ENCODE peak calls at places on chromosomes 16 and 17, in six cellular contexts. D is heart left ventricle; O is MM.1S; G is H9; S is dorsolateral prefrontal cortex; L is CD4-positive, alpha-beta T cell. P is an unnamed sample.

GRCh38 chr17:10013360-10014112 is 108.5 kb upstream of the RCVRN start:
- DNase-seq in S (no peak), D (no peak), G (no peak), O (peak; percentile 64), L (no peak), P (peak; percentile 17)

GRCh38 chr17:62963296-62963695 is 2.7 kb upstream of the TANC2 start:
- DNase-seq in D (no peak), G (no peak), L (no peak), O (no peak), S (no peak), P (no peak)

GRCh38 chr16:80841231-80841630 is 36.8 kb upstream of the CDYL2 start:
- DNase-seq in O (no peak), L (no peak), S (no peak), D (no peak), G (no peak), P (no peak)

GRCh38 chr17:38464723-38465419 is 36.6 kb downstream of the ARHGAP23 start:
- DNase-seq in O (no peak), S (peak; percentile 82), L (no peak), D (peak; percentile 91), G (no peak), P (no peak)

GRCh38 chr17:51165680-51166197 is 472 bp upstream of the NME2 start:
- DNase-seq in G (peak; percentile 74), O (no peak), D (peak; percentile 63), S (no peak), L (peak; percentile 3), P (peak; percentile 93)

GRCh38 chr16:56824335-56824734 is 40.7 kb upstream of the SLC12A3 start:
- DNase-seq in S (no peak), G (no peak), O (peak; percentile 18), D (no peak), L (no peak), P (peak; percentile 14)

GRCh38 chr16:27706156-27706705 is 156.3 kb downstream of the KATNIP start:
- DNase-seq in G (no peak), L (no peak), S (no peak), O (no peak), D (no peak), P (no peak)

GRCh38 chr16:48123104-48123788 is 32.5 kb downstream of the ABCC12 start:
- DNase-seq in G (no peak), S (no peak), D (no peak), O (no peak), L (no peak), P (no peak)

GRCh38 chr17:81558115-81558468 is 5.9 kb upstream of the FAAP100 start:
- DNase-seq in S (no peak), O (no peak), L (no peak), G (no peak), D (no peak), P (no peak)

GRCh38 chr17:52419256-52419655 is 260.7 kb upstream of the CA10 start:
- DNase-seq in G (no peak), D (no peak), O (no peak), S (no peak), L (no peak), P (no peak)

GRCh38 chr16:78705694-78706093 is 606.2 kb downstream of the WWOX start:
- DNase-seq in S (no peak), D (no peak), G (no peak), L (no peak), O (peak; percentile 21), P (no peak)

GRCh38 chr17:17661134-17661533 is 20.1 kb upstream of the RAI1 start:
- DNase-seq in G (no peak), S (no peak), D (no peak), L (no peak), O (no peak), P (no peak)

GRCh38 chr16:5560084-5560483 is 462.5 kb upstream of the EEF2KMT start:
- DNase-seq in L (no peak), D (no peak), S (no peak), O (peak; percentile 12), G (no peak), P (no peak)

GRCh38 chr17:69870091-69870530 is 204.9 kb upstream of the KCNJ16 start:
- DNase-seq in D (no peak), O (no peak), L (no peak), S (no peak), G (no peak), P (no peak)

GRCh38 chr17:50608700-50609375 is 25.8 kb upstream of the ABCC3 start:
- DNase-seq in L (no peak), D (no peak), O (no peak), G (no peak), S (no peak), P (peak; percentile 82)

GRCh38 chr17:12024332-12024731 is 3.7 kb downstream of the MAP2K4 start:
- DNase-seq in G (no peak), S (no peak), L (no peak), D (no peak), O (no peak), P (no peak)

GRCh38 chr17:57294629-57295501 is 38.5 kb downstream of the MSI2 start:
- DNase-seq in S (no peak), O (no peak), G (no peak), D (no peak), L (peak; percentile 41), P (peak; percentile 65)

DNA sequence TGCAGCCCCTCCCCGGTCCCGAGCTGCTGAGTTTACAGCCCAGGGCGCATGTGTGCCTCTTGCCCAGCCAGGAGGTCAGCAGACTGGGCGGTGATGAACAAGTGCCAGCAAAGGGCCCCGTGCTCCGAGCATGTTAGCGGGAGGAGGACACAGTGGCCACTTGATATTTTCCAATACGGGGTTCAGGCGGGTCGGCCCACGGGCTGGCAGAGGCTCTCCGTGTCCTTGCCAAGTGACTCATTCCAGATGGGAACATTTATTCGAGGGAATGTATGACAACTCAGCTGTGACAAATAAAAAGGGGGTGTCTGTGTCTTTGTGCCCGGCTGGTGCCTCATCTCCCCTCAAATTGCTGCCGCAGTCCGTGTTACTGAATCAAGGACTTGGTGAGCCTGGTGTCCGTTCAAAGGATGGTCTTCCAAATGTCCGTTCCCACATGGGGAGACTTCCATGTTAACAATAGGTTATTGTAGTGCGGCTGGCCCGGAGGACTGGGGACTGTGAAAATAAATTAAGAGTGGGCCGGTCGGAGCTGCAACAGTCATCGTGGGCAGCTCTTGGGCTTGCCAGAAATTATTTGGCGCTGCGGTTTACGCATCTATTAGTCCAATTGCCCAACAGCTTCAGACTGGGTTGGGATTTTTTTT is 173.9 kb upstream of the CIBAR2 start:
- DNase-seq in G (no peak), D (no peak), S (peak; percentile 80), L (no peak), O (no peak), P (no peak)
- TF ChIP-seq CTCF in G (no peak), D (no peak), S (no peak), L (no peak), O (no peak), P (no peak)

DNA sequence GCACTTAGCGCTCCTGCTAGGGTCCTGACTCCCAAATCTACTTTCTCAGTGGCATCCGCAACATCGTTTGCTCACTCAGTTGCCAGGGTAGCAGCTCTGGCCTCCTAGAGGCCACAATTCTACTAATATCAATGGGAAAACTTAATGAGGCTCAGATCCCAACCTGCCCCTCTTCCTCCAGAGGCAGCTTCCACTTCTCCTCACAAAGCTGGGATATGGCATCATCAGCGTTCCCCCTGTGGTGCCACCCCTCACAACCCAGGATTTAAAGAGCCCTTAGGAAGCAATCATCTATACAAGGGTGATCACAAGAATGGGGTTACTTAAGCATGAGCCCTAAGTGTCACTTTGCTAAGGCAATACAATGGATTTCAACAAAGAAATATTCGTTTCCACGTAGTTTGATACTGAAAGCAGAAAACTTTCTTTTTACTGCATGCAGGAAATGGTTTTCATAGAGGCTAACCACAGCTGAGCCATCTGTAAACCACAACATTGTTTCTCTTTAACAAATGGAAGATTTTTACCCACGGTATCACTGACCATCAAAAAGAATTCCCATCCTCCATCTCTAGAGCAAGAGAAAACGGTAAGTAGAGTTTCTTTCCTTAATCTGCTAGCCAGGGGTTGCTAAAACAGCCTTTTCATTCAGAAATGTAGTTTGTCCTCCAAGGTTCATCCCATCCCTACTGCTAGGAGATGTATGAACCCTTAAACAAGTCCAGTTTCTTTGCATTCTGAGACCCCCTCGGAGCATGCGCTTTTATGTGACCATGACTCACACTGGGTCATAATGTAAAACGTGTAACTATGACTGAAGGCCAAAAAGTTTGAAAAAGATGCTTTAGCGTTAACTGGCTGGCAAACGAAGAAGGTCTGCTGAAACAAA is 68.3 kb upstream of the BCAR1 start:
- DNase-seq in O (peak; percentile 53), D (no peak), L (no peak), G (no peak), S (no peak), P (no peak)
- H3K27ac ChIP-seq in O (no peak overlapping the region), D (peak overlapping the region; percentile 43), L (no peak overlapping the region), G (no peak overlapping the region), S (peak overlapping the region; percentile 72), P (no peak overlapping the region)

GRCh38 chr16:64089697-64090096 is 1032.2 kb downstream of the CDH11 start:
- DNase-seq in G (peak; percentile 30), O (peak; percentile 37), D (no peak), L (no peak), S (no peak), P (peak; percentile 59)
- TF ChIP-seq CTCF in G (peak; percentile 75), O (peak; percentile 58), D (peak; percentile 66), L (no peak), S (peak; percentile 62), P (peak; percentile 45)

GRCh38 chr17:45096926-45097325 is 35.4 kb downstream of the PLCD3 start:
- DNase-seq in O (no peak), S (no peak), D (no peak), L (no peak), G (peak; percentile 23), P (no peak)

GRCh38 chr17:45098081-45098868 is 34.0 kb downstream of the PLCD3 start:
- DNase-seq in O (no peak), L (no peak), G (peak; percentile 39), D (no peak), S (no peak), P (no peak)

GRCh38 chr17:45096141-45096540 is 35.0 kb downstream of the NMT1 start:
- DNase-seq in D (no peak), S (no peak), G (peak; percentile 42), L (no peak), O (no peak), P (peak; percentile 45)

GRCh38 chr17:45101546-45101882 is 30.8 kb downstream of the PLCD3 start:
- DNase-seq in D (no peak), O (no peak), G (no peak), S (no peak), L (no peak), P (no peak)

DNA sequence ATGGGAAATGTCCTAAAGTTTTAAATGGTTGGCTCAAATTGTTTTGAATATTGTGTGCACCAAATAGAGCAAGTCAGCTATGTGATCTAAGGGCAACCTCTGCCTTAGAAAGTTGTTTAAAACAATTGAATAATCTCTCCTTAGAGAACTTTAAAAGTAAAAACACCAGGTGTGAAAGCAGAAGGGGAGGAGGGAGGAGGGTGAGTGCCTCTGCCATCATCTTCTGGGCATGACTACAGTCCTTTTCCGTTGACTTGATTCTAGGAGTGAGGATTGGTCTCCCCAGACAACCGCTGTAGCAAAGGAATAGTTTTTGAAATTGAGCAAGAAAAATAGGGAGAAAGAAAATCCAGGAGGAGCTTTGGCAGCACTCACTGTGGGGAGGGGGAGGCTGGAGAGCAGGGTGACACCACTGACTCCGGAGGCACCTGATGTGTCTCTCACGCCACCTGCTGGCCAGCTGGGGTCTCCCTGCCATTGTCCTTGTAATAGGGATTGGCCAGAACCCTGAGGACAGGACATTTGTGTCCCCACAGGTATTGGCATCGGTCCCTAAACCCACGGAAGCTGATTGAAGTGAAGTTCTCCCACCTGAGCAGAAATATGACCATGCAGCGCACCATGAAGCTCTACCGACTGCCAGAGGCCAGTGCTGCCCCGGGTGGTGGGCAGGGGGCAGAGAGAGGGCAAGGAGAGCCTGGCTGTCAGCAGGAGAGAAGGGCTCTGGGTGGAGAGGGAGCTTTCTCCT is 33.3 kb downstream of the PLCD3 start:
- DNase-seq in O (peak; percentile 62), L (peak; percentile 69), G (peak; percentile 96), D (peak; percentile 91), S (peak; percentile 78), P (peak; percentile 96)
- H3K27ac ChIP-seq in O (no peak overlapping the region), L (no peak overlapping the region), G (no peak overlapping the region), D (peak overlapping the region; percentile 42), S (peak overlapping the region; percentile 42), P (no peak overlapping the region)

P was measured in WERI-Rb-1.